ENCODE peak calls at places on chromosomes 3 and 15, in four cellular contexts. H is SK-N-SH, V is GM12878, I is K562. M is an unnamed sample.

GRCh38 chr3:168952551-168952950 is 711.0 kb downstream of the MECOM start:
- DNase-seq in H (no peak), V (no peak), I (no peak), M (no peak)

GRCh38 chr15:77516076-77516475 is 95.4 kb downstream of the HMG20A start:
- DNase-seq in H (no peak), V (no peak), I (no peak), M (no peak)

GRCh38 chr15:38040615-38041014 is 106.2 kb downstream of the TMCO5A start:
- DNase-seq in H (no peak), V (no peak), I (no peak), M (no peak)

GRCh38 chr3:172646439-172647015 is 64.3 kb downstream of the NCEH1 start:
- DNase-seq in H (peak), V (no peak), I (no peak), M (no peak)

GRCh38 chr15:79853492-79854328 is 43.1 kb downstream of the MTHFS start:
- DNase-seq in H (peak), V (peak), I (peak), M (peak)

GRCh38 chr15:58501636-58502178 is 69.9 kb downstream of the LIPC start:
- DNase-seq in H (no peak), V (no peak), I (no peak), M (no peak)

GRCh38 chr3:170081079-170081741 is 43.4 kb downstream of the GPR160 start:
- DNase-seq in H (no peak), V (no peak), I (no peak), M (no peak)

GRCh38 chr15:73755481-73755880 is 2.3 kb upstream of the INSYN1 start:
- DNase-seq in H (peak), V (no peak), I (no peak), M (no peak)

GRCh38 chr3:122668930-122669730 is 11.5 kb upstream of the PARP14 start:
- DNase-seq in H (no peak), V (no peak), I (peak), M (no peak)

GRCh38 chr15:83287541-83288027 is 3.1 kb upstream of the BNC1 start:
- DNase-seq in H (no peak), V (no peak), I (no peak), M (no peak)

GRCh38 chr3:104909721-104910120 is 457.0 kb upstream of the ALCAM start:
- DNase-seq in H (no peak), V (no peak), I (no peak), M (no peak)

GRCh38 chr3:20054549-20054987 is 14.3 kb downstream of the KAT2B start:
- DNase-seq in H (peak), V (peak), I (no peak), M (no peak)

GRCh38 chr15:68364028-68364659 is 67.8 kb downstream of the ITGA11 start:
- DNase-seq in H (no peak), V (no peak), I (no peak), M (no peak)

GRCh38 chr3:34005886-34006285 is 207.5 kb downstream of the PDCD6IP start:
- DNase-seq in H (no peak), V (no peak), I (no peak), M (no peak)

GRCh38 chr3:171383206-171384018 is 76.8 kb downstream of the TNIK start:
- DNase-seq in H (no peak), V (no peak), I (no peak), M (no peak)

GRCh38 chr3:119647843-119648575 is 12.4 kb downstream of the POPDC2 start:
- DNase-seq in H (no peak), V (no peak), I (no peak), M (no peak)

GRCh38 chr3:174363256-174363655 is 495.9 kb upstream of the NAALADL2 start:
- DNase-seq in H (no peak), V (no peak), I (no peak), M (no peak)

GRCh38 chr3:47482411-47482810 is 6.7 kb upstream of the SCAP start:
- DNase-seq in H (no peak), V (no peak), I (peak), M (no peak)

GRCh38 chr3:105355355-105356063 is 11.2 kb upstream of the ALCAM start:
- DNase-seq in H (peak), V (no peak), I (no peak), M (no peak)

GRCh38 chr3:22431334-22431733 is 680.3 kb upstream of the ZNF385D start:
- DNase-seq in H (no peak), V (no peak), I (no peak), M (no peak)

GRCh38 chr3:8713901-8714759 is 19.5 kb upstream of the CAV3 start:
- DNase-seq in H (no peak), V (no peak), I (peak), M (peak)

GRCh38 chr3:102223139-102223538 is 211.7 kb upstream of the ZPLD1 start:
- DNase-seq in H (no peak), V (no peak), I (no peak), M (no peak)
- TF ChIP-seq NRF1 in H (no peak), V (no peak), I (no peak), M (no peak)

GRCh38 chr15:65221708-65222107 is 10.4 kb upstream of the CILP start:
- DNase-seq in H (no peak), V (no peak), I (no peak), M (no peak)

GRCh38 chr15:65219137-65219536 is 7.9 kb upstream of the CILP start:
- DNase-seq in H (no peak), V (no peak), I (no peak), M (no peak)

GRCh38 chr15:65215496-65215895 is 4.2 kb upstream of the CILP start:
- DNase-seq in H (no peak), V (no peak), I (no peak), M (no peak)

GRCh38 chr15:65214010-65214409 is 2.7 kb upstream of the CILP start:
- DNase-seq in H (no peak), V (no peak), I (no peak), M (no peak)

GRCh38 chr15:65217526-65218482 is 6.5 kb upstream of the CILP start:
- DNase-seq in H (no peak), V (no peak), I (peak), M (no peak)
- TF ChIP-seq NRF1 in H (no peak), V (no peak), I (no peak), M (no peak)

GRCh38 chr3:11717301-11717700 is 73.6 kb upstream of the VGLL4 start:
- DNase-seq in H (no peak), V (no peak), I (no peak), M (no peak)
- TF ChIP-seq NRF1 in H (no peak), V (no peak), I (no peak), M (no peak)

DNA sequence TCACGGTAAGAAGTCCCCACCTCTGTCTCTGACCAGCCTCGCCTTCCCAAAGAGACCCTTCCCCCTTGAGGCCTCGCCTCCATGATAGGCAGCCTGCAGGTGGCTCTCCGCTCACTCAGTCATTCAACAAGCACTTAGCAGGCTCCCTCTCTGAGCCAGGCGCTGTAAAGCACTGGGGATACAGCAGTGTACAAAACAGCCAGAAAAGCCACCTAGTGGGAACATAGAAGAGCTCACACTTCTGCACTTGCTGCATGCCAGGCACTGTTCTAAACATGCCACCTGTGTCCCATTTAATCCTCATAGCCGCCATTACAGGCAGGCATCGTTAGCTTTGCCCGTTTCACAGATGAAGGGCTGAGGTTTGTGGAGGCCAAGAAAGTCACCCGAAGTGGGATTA is 56.0 kb downstream of the SEMA3G start:
- DNase-seq in H (no peak), V (no peak), I (no peak), M (no peak)
- TF ChIP-seq NRF1 in H (no peak), V (no peak), I (no peak), M (no peak)

GRCh38 chr3:142941373-142942123 is 21.9 kb downstream of the PAQR9 start:
- DNase-seq in H (no peak), V (no peak), I (no peak), M (no peak)

GRCh38 chr3:142943349-142943748 is 20.1 kb downstream of the PAQR9 start:
- DNase-seq in H (no peak), V (no peak), I (no peak), M (no peak)

GRCh38 chr3:142944346-142944745 is 19.1 kb downstream of the PAQR9 start:
- DNase-seq in H (no peak), V (no peak), I (no peak), M (no peak)

GRCh38 chr3:142945023-142945422 is 18.5 kb downstream of the PAQR9 start:
- DNase-seq in H (no peak), V (no peak), I (no peak), M (no peak)

GRCh38 chr3:142943870-142944269 is 19.6 kb downstream of the PAQR9 start:
- DNase-seq in H (no peak), V (no peak), I (no peak), M (no peak)
- TF ChIP-seq NRF1 in H (no peak), V (no peak), I (no peak), M (no peak)

M was measured in H1.